ENCODE peak calls at places on chromosomes 13 and 19, in six cellular contexts. One of them, this sample, is unnamed.

GRCh38 chr13:102033719-102034446 is 368.0 kb downstream of the FGF14 start:
- DNase-seq in WTC11: no peak
- DNase-seq in T follicular helper cell: no peak
- DNase-seq in activated CD4-positive, alpha-beta T cell treated with anti-CD3 and anti-CD28 coated beads, Interleukin-2, amount 10 ng/mL, durations not matched to agents 7 days and 5 days: no peak
- DNase-seq in NCI-H69: peak; percentile 97
- DNase-seq in left ventricle myocardium inferior: no peak
- DNase-seq in this sample: no peak

GRCh38 chr19:47158879-47159509 is 28.4 kb downstream of the SAE1 start:
- DNase-seq in T follicular helper cell: peak; percentile 42
- DNase-seq in activated CD4-positive, alpha-beta T cell treated with anti-CD3 and anti-CD28 coated beads, Interleukin-2, amount 10 ng/mL, durations not matched to agents 7 days and 5 days: peak; percentile 65
- DNase-seq in left ventricle myocardium inferior: no peak
- DNase-seq in WTC11: no peak
- DNase-seq in NCI-H69: no peak
- DNase-seq in this sample: no peak

GRCh38 chr13:76917096-76917495 is 30.9 kb upstream of the KCTD12 start:
- DNase-seq in T follicular helper cell: no peak
- DNase-seq in activated CD4-positive, alpha-beta T cell treated with anti-CD3 and anti-CD28 coated beads, Interleukin-2, amount 10 ng/mL, durations not matched to agents 7 days and 5 days: no peak
- DNase-seq in NCI-H69: no peak
- DNase-seq in left ventricle myocardium inferior: no peak
- DNase-seq in WTC11: no peak
- DNase-seq in this sample: no peak

GRCh38 chr19:53553865-53554791 is 16.2 kb downstream of the ZNF331 start:
- DNase-seq in WTC11: peak; percentile 52
- DNase-seq in NCI-H69: peak; percentile 87
- DNase-seq in activated CD4-positive, alpha-beta T cell treated with anti-CD3 and anti-CD28 coated beads, Interleukin-2, amount 10 ng/mL, durations not matched to agents 7 days and 5 days: peak; percentile 89
- DNase-seq in left ventricle myocardium inferior: peak; percentile 88
- DNase-seq in T follicular helper cell: peak; percentile 92
- DNase-seq in this sample: no peak

GRCh38 chr13:101977475-101977874 is 424.4 kb downstream of the FGF14 start:
- DNase-seq in activated CD4-positive, alpha-beta T cell treated with anti-CD3 and anti-CD28 coated beads, Interleukin-2, amount 10 ng/mL, durations not matched to agents 7 days and 5 days: no peak
- DNase-seq in NCI-H69: peak; percentile 83
- DNase-seq in WTC11: no peak
- DNase-seq in T follicular helper cell: no peak
- DNase-seq in left ventricle myocardium inferior: no peak
- DNase-seq in this sample: no peak

GRCh38 chr13:95360464-95361097 is 59.3 kb upstream of the ABCC4 start:
- DNase-seq in T follicular helper cell: no peak
- DNase-seq in activated CD4-positive, alpha-beta T cell treated with anti-CD3 and anti-CD28 coated beads, Interleukin-2, amount 10 ng/mL, durations not matched to agents 7 days and 5 days: no peak
- DNase-seq in WTC11: no peak
- DNase-seq in NCI-H69: no peak
- DNase-seq in left ventricle myocardium inferior: no peak
- DNase-seq in this sample: no peak

GRCh38 chr13:37656247-37656940 is 57.8 kb upstream of the POSTN start:
- DNase-seq in left ventricle myocardium inferior: no peak
- DNase-seq in activated CD4-positive, alpha-beta T cell treated with anti-CD3 and anti-CD28 coated beads, Interleukin-2, amount 10 ng/mL, durations not matched to agents 7 days and 5 days: no peak
- DNase-seq in NCI-H69: no peak
- DNase-seq in T follicular helper cell: no peak
- DNase-seq in WTC11: no peak
- DNase-seq in this sample: no peak

GRCh38 chr19:8038815-8039214 is 13.7 kb upstream of the CCL25 start:
- DNase-seq in activated CD4-positive, alpha-beta T cell treated with anti-CD3 and anti-CD28 coated beads, Interleukin-2, amount 10 ng/mL, durations not matched to agents 7 days and 5 days: no peak
- DNase-seq in left ventricle myocardium inferior: no peak
- DNase-seq in T follicular helper cell: no peak
- DNase-seq in WTC11: no peak
- DNase-seq in NCI-H69: no peak
- DNase-seq in this sample: no peak

GRCh38 chr13:94050686-94051085 is 428.8 kb downstream of the DCT start:
- DNase-seq in WTC11: no peak
- DNase-seq in activated CD4-positive, alpha-beta T cell treated with anti-CD3 and anti-CD28 coated beads, Interleukin-2, amount 10 ng/mL, durations not matched to agents 7 days and 5 days: no peak
- DNase-seq in T follicular helper cell: no peak
- DNase-seq in NCI-H69: no peak
- DNase-seq in left ventricle myocardium inferior: no peak
- DNase-seq in this sample: no peak

This sample was measured in OCI-LY7.